ENCODE peak calls at places on chromosomes 12 and 14, in ten cellular contexts. One of them, this sample, is unnamed.

GRCh38 chr14:94469261-94469660 is 6.7 kb downstream of the SERPINA9 start:
- DNase-seq in SK-N-MC: no peak
- DNase-seq in left ventricle myocardium inferior: no peak
- DNase-seq in endothelial cell: no peak
- DNase-seq in DMS79 treated with DMSO at 0.1 percent for 48 hours: no peak
- DNase-seq in hypothalamus: no peak
- DNase-seq in activated CD4-positive, alpha-beta T cell treated with anti-CD3 and anti-CD28 coated beads for 1 hour: no peak
- DNase-seq in SW 1271: no peak
- DNase-seq in astrocyte of the spinal cord: no peak
- DNase-seq in NCI-H1105 treated with DMSO at 0.1 percent for 48 hours: no peak
- DNase-seq in this sample: no peak

GRCh38 chr14:104130974-104131651 is 7.3 kb upstream of the KIF26A start:
- DNase-seq in SK-N-MC: no peak
- DNase-seq in left ventricle myocardium inferior: peak
- DNase-seq in endothelial cell: peak
- DNase-seq in DMS79 treated with DMSO at 0.1 percent for 48 hours: peak
- DNase-seq in hypothalamus: no peak
- DNase-seq in activated CD4-positive, alpha-beta T cell treated with anti-CD3 and anti-CD28 coated beads for 1 hour: no peak
- DNase-seq in SW 1271: peak
- DNase-seq in astrocyte of the spinal cord: no peak
- DNase-seq in NCI-H1105 treated with DMSO at 0.1 percent for 48 hours: peak
- DNase-seq in this sample: peak

GRCh38 chr12:47021298-47021697 is 58.1 kb upstream of the PCED1B start:
- DNase-seq in SK-N-MC: peak
- DNase-seq in left ventricle myocardium inferior: no peak
- DNase-seq in endothelial cell: peak
- DNase-seq in DMS79 treated with DMSO at 0.1 percent for 48 hours: peak
- DNase-seq in hypothalamus: no peak
- DNase-seq in activated CD4-positive, alpha-beta T cell treated with anti-CD3 and anti-CD28 coated beads for 1 hour: no peak
- DNase-seq in SW 1271: peak
- DNase-seq in astrocyte of the spinal cord: peak
- DNase-seq in NCI-H1105 treated with DMSO at 0.1 percent for 48 hours: peak
- DNase-seq in this sample: no peak

GRCh38 chr12:112325157-112325556 is 57.1 kb downstream of the HECTD4 start:
- DNase-seq in SK-N-MC: no peak
- DNase-seq in left ventricle myocardium inferior: no peak
- DNase-seq in endothelial cell: no peak
- DNase-seq in DMS79 treated with DMSO at 0.1 percent for 48 hours: no peak
- DNase-seq in hypothalamus: no peak
- DNase-seq in activated CD4-positive, alpha-beta T cell treated with anti-CD3 and anti-CD28 coated beads for 1 hour: no peak
- DNase-seq in SW 1271: no peak
- DNase-seq in astrocyte of the spinal cord: no peak
- DNase-seq in NCI-H1105 treated with DMSO at 0.1 percent for 48 hours: no peak
- DNase-seq in this sample: no peak

GRCh38 chr12:124517260-124518050 is 50.0 kb downstream of the NCOR2 start:
- DNase-seq in SK-N-MC: no peak
- DNase-seq in left ventricle myocardium inferior: peak
- DNase-seq in endothelial cell: no peak
- DNase-seq in DMS79 treated with DMSO at 0.1 percent for 48 hours: peak
- DNase-seq in hypothalamus: peak
- DNase-seq in activated CD4-positive, alpha-beta T cell treated with anti-CD3 and anti-CD28 coated beads for 1 hour: no peak
- DNase-seq in SW 1271: peak
- DNase-seq in astrocyte of the spinal cord: peak
- DNase-seq in NCI-H1105 treated with DMSO at 0.1 percent for 48 hours: peak
- DNase-seq in this sample: peak

GRCh38 chr14:24840204-24840893 is 206.4 kb upstream of the GZMB start:
- DNase-seq in SK-N-MC: no peak
- DNase-seq in left ventricle myocardium inferior: no peak
- DNase-seq in endothelial cell: no peak
- DNase-seq in DMS79 treated with DMSO at 0.1 percent for 48 hours: no peak
- DNase-seq in hypothalamus: no peak
- DNase-seq in activated CD4-positive, alpha-beta T cell treated with anti-CD3 and anti-CD28 coated beads for 1 hour: no peak
- DNase-seq in SW 1271: no peak
- DNase-seq in astrocyte of the spinal cord: no peak
- DNase-seq in NCI-H1105 treated with DMSO at 0.1 percent for 48 hours: no peak
- DNase-seq in this sample: no peak

GRCh38 chr12:15700595-15700994 is 88.6 kb downstream of the EPS8 start:
- DNase-seq in SK-N-MC: no peak
- DNase-seq in left ventricle myocardium inferior: no peak
- DNase-seq in endothelial cell: no peak
- DNase-seq in DMS79 treated with DMSO at 0.1 percent for 48 hours: no peak
- DNase-seq in hypothalamus: no peak
- DNase-seq in activated CD4-positive, alpha-beta T cell treated with anti-CD3 and anti-CD28 coated beads for 1 hour: no peak
- DNase-seq in SW 1271: peak
- DNase-seq in astrocyte of the spinal cord: peak
- DNase-seq in NCI-H1105 treated with DMSO at 0.1 percent for 48 hours: no peak
- DNase-seq in this sample: no peak

GRCh38 chr12:80226576-80226975 is 127.2 kb downstream of the OTOGL start:
- DNase-seq in SK-N-MC: no peak
- DNase-seq in left ventricle myocardium inferior: no peak
- DNase-seq in endothelial cell: no peak
- DNase-seq in DMS79 treated with DMSO at 0.1 percent for 48 hours: no peak
- DNase-seq in hypothalamus: no peak
- DNase-seq in activated CD4-positive, alpha-beta T cell treated with anti-CD3 and anti-CD28 coated beads for 1 hour: no peak
- DNase-seq in SW 1271: peak
- DNase-seq in astrocyte of the spinal cord: peak
- DNase-seq in NCI-H1105 treated with DMSO at 0.1 percent for 48 hours: no peak
- DNase-seq in this sample: no peak

GRCh38 chr12:109741970-109742372 is 28.3 kb downstream of the FAM222A start:
- DNase-seq in SK-N-MC: no peak
- DNase-seq in left ventricle myocardium inferior: no peak
- DNase-seq in endothelial cell: no peak
- DNase-seq in DMS79 treated with DMSO at 0.1 percent for 48 hours: no peak
- DNase-seq in hypothalamus: no peak
- DNase-seq in activated CD4-positive, alpha-beta T cell treated with anti-CD3 and anti-CD28 coated beads for 1 hour: no peak
- DNase-seq in SW 1271: no peak
- DNase-seq in astrocyte of the spinal cord: no peak
- DNase-seq in NCI-H1105 treated with DMSO at 0.1 percent for 48 hours: no peak
- DNase-seq in this sample: peak

GRCh38 chr14:70685480-70686197 is 43.9 kb downstream of the TTC9 start:
- DNase-seq in SK-N-MC: no peak
- DNase-seq in left ventricle myocardium inferior: no peak
- DNase-seq in endothelial cell: no peak
- DNase-seq in DMS79 treated with DMSO at 0.1 percent for 48 hours: no peak
- DNase-seq in hypothalamus: no peak
- DNase-seq in activated CD4-positive, alpha-beta T cell treated with anti-CD3 and anti-CD28 coated beads for 1 hour: no peak
- DNase-seq in SW 1271: no peak
- DNase-seq in astrocyte of the spinal cord: peak
- DNase-seq in NCI-H1105 treated with DMSO at 0.1 percent for 48 hours: no peak
- DNase-seq in this sample: no peak

GRCh38 chr12:123889000-123889399 is 83.6 kb downstream of the CCDC92 start:
- DNase-seq in SK-N-MC: no peak
- DNase-seq in left ventricle myocardium inferior: no peak
- DNase-seq in endothelial cell: no peak
- DNase-seq in DMS79 treated with DMSO at 0.1 percent for 48 hours: no peak
- DNase-seq in hypothalamus: no peak
- DNase-seq in activated CD4-positive, alpha-beta T cell treated with anti-CD3 and anti-CD28 coated beads for 1 hour: no peak
- DNase-seq in SW 1271: no peak
- DNase-seq in astrocyte of the spinal cord: no peak
- DNase-seq in NCI-H1105 treated with DMSO at 0.1 percent for 48 hours: no peak
- DNase-seq in this sample: no peak

GRCh38 chr14:23206422-23207145 is 23.1 kb upstream of the SLC7A8 start:
- DNase-seq in SK-N-MC: no peak
- DNase-seq in left ventricle myocardium inferior: no peak
- DNase-seq in endothelial cell: no peak
- DNase-seq in DMS79 treated with DMSO at 0.1 percent for 48 hours: no peak
- DNase-seq in hypothalamus: no peak
- DNase-seq in activated CD4-positive, alpha-beta T cell treated with anti-CD3 and anti-CD28 coated beads for 1 hour: no peak
- DNase-seq in SW 1271: no peak
- DNase-seq in astrocyte of the spinal cord: no peak
- DNase-seq in NCI-H1105 treated with DMSO at 0.1 percent for 48 hours: no peak
- DNase-seq in this sample: no peak

GRCh38 chr12:62472472-62472871 is 5.8 kb downstream of the MON2 start:
- DNase-seq in SK-N-MC: no peak
- DNase-seq in left ventricle myocardium inferior: no peak
- DNase-seq in endothelial cell: no peak
- DNase-seq in DMS79 treated with DMSO at 0.1 percent for 48 hours: no peak
- DNase-seq in hypothalamus: no peak
- DNase-seq in activated CD4-positive, alpha-beta T cell treated with anti-CD3 and anti-CD28 coated beads for 1 hour: no peak
- DNase-seq in SW 1271: no peak
- DNase-seq in astrocyte of the spinal cord: no peak
- DNase-seq in NCI-H1105 treated with DMSO at 0.1 percent for 48 hours: no peak
- DNase-seq in this sample: no peak